ENCODE peak calls at places on chromosomes 7 and 10, in four cellular contexts. S, M, G and W are unnamed samples.

GRCh38 chr7:129778770-129779601 is 167.5 kb downstream of the NRF1 start:
- DNase-seq in S (no peak), M (no peak), G (no peak), W (no peak)

GRCh38 chr7:71015260-71015900 is 116.6 kb upstream of the GALNT17 start:
- DNase-seq in S (no peak), M (no peak), G (no peak), W (no peak)

GRCh38 chr7:44066494-44067063 is 1.2 kb upstream of the PGAM2 start:
- DNase-seq in S (no peak), M (no peak), G (no peak), W (peak; percentile 26)

GRCh38 chr10:32995751-32996150 is 37.7 kb upstream of the ITGB1 start:
- DNase-seq in S (no peak), M (peak; percentile 66), G (no peak), W (no peak)

GRCh38 chr7:31744294-31744874 is 57.4 kb downstream of the PPP1R17 start:
- DNase-seq in S (peak; percentile 82), M (peak; percentile 79), G (peak; percentile 52), W (peak; percentile 77)

GRCh38 chr7:117395743-117396142 is 31.6 kb downstream of the ASZ1 start:
- DNase-seq in S (no peak), M (no peak), G (no peak), W (no peak)

GRCh38 chr10:44032216-44032615 is 352.7 kb downstream of the CXCL12 start:
- DNase-seq in S (no peak), M (no peak), G (no peak), W (no peak)

GRCh38 chr7:55532150-55532917 is 40.0 kb downstream of the VOPP1 start:
- DNase-seq in S (no peak), M (no peak), G (no peak), W (no peak)

GRCh38 chr10:3754727-3755439 is 30.1 kb downstream of the KLF6 start:
- DNase-seq in S (peak; percentile 84), M (peak; percentile 94), G (peak; percentile 27), W (no peak)

GRCh38 chr7:34523233-34523918 is 134.6 kb upstream of the NPSR1 start:
- DNase-seq in S (peak; percentile 7), M (no peak), G (no peak), W (no peak)

DNA sequence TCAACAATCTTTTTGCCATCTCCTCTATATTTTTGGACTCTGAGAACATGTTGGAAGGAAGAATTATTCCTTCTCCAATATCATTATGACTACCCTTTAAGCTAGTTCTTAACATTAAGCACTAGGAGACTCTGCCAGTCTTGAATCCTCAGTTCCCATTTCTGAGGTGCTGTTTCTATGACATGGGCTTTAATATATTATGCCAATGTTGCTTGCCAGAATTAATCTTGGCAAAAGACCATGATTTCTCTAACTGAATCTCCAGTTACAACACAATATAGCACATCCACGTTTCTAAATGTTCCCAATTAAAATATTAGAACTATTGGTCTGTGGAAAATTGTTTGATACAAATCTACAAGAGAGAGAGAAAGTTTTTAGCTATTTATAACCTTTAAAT is 250.0 kb downstream of the HGF start:
- DNase-seq in S (no peak), M (no peak), G (no peak), W (no peak)
- TF ChIP-seq CTCF in S (no peak), M (no peak), G (no peak), W (no peak)

GRCh38 chr7:142711196-142711595 is 38.1 kb upstream of the PRSS1 start:
- DNase-seq in S (no peak), M (no peak), G (no peak), W (no peak)
- TF ChIP-seq POLR2A in S (no peak), M (no peak), G (no peak), W (no peak)

GRCh38 chr7:35874881-35875280 is 74.0 kb downstream of the SEPTIN7 start:
- DNase-seq in S (no peak), M (no peak), G (no peak), W (no peak)
- TF ChIP-seq MYC in S (no peak), M (no peak), G (no peak), W (no peak)

DNA sequence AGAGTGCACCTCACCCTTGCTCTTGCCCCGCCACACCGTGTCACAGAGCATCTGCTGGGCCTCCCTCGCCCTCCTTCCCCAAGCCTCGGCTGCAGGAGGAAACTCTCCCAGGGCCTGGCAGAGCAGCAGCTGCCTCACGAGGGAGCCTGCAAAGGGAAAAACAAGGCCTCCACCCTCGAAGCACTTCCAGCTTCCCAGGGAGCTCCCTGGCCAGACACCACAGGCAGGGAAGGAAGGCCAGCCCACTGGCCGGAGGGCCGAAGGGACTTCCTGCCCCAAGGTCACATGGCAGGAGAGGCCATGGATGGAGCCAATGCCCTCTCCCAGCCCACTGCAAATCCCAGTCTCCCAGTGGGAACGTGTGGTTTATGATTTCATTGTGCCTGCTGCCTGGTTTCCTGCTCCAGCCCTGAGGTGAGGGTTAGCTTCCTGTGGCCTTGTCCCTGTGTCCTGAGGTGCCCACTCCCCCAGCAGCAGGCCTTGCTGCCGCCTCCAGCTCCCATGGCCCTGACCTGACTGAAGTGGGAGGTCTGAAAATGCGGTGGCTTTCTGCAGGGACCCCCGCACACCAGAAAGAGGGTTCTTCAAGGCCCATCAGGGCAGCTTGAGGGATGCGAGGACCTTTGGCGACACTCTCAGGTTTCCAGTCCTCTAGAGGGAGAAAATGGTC is 100.5 kb upstream of the PPIF start:
- DNase-seq in S (no peak), M (peak; percentile 59), G (no peak), W (no peak)
- TF ChIP-seq CTCF in S (no peak), M (no peak), G (no peak), W (no peak)

DNA sequence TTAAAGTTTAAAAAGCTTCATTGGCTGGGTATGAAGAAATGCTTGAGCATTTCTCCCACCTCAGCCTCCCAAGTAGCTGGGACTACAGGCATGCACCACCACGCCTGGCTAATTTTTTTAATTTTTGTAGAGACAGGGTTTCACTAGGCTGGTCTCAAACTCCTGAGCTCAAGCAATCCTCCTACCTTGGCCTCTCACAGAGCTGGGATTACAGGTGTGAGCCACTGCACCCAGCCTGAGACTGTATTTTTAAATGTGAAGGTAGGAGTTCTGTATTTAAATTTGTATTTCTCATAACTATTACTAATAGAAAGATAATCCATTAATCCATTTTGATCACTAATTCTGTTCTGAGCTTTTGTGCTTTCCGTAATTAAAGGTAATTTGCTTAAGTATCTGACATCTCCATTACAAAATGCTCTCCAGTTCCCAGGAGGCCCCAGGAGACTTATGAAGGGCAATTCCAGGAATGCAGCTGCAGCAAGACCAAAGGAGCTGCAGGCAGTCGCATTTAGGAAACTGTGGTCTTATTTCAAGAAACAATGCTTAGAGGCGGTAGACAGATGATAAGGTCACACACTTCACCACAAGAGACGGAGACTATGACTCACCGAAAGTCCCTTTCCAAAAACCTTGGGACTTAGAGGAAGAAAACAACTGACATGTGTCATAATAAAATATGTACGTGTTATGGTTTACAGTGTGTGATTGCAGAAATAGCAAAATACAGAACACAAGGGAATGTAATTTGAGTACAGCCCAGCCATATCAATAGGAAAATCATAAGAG is 23.3 kb downstream of the YAE1 start:
- DNase-seq in S (peak; percentile 47), M (peak; percentile 99), G (peak; percentile 64), W (peak; percentile 95)
- TF ChIP-seq POLR2A in S (no peak), M (peak; percentile 38), G (no peak), W (no peak)

GRCh38 chr7:151286148-151286547 is 37.7 kb upstream of the SMARCD3 start:
- DNase-seq in S (no peak), M (no peak), G (no peak), W (no peak)
- TF ChIP-seq MYC in S (no peak), M (no peak), G (no peak), W (no peak)

GRCh38 chr7:8443871-8444756 is 10.7 kb downstream of the NXPH1 start:
- DNase-seq in S (peak; percentile 18), M (no peak), G (no peak), W (no peak)
- TF ChIP-seq CTCF in S (no peak), M (no peak), G (peak; percentile 17), W (no peak)

GRCh38 chr7:123534383-123535260 is at the start of gene IQUB:
- DNase-seq in S (peak; percentile 96), M (peak; percentile 95), G (peak; percentile 99), W (peak; percentile 96)
- TF ChIP-seq POLR2A in S (no peak), M (no peak), G (peak; percentile 93), W (peak; percentile 58)

GRCh38 chr7:99106869-99107268 is 37.0 kb downstream of the SMURF1 start:
- DNase-seq in S (no peak), M (peak; percentile 23), G (no peak), W (no peak)
- TF ChIP-seq MYC in S (no peak), M (no peak), G (no peak), W (no peak)